ENCODE peak calls at places on chromosomes 7 and 10, in four cellular contexts. One of them, this sample, is unnamed.

GRCh38 chr7:124201768-124202349 is 169.0 kb upstream of the TMEM229A start:
- DNase-seq in body of pancreas: no peak
- DNase-seq in OCI-LY7: no peak
- DNase-seq in heart left ventricle: no peak
- DNase-seq in this sample: no peak

GRCh38 chr10:2049560-2049959 is 312.2 kb upstream of the ADARB2 start:
- DNase-seq in body of pancreas: no peak
- DNase-seq in heart left ventricle: no peak
- DNase-seq in OCI-LY7: no peak
- DNase-seq in this sample: no peak

GRCh38 chr10:85008493-85009181 is 680.2 kb downstream of the CCSER2 start:
- DNase-seq in OCI-LY7: no peak
- DNase-seq in body of pancreas: peak; percentile 48
- DNase-seq in heart left ventricle: no peak
- DNase-seq in this sample: no peak

GRCh38 chr7:118918556-118918955 is 694.1 kb downstream of the ANKRD7 start:
- DNase-seq in heart left ventricle: no peak
- DNase-seq in body of pancreas: no peak
- DNase-seq in OCI-LY7: peak; percentile 11
- DNase-seq in this sample: no peak

GRCh38 chr10:99906470-99906869 is 103.3 kb downstream of the DNMBP start:
- DNase-seq in body of pancreas: no peak
- DNase-seq in OCI-LY7: no peak
- DNase-seq in heart left ventricle: no peak
- DNase-seq in this sample: no peak

GRCh38 chr7:130387628-130388403 is 7.5 kb downstream of the CPA1 start:
- DNase-seq in heart left ventricle: no peak
- DNase-seq in OCI-LY7: no peak
- DNase-seq in body of pancreas: peak; percentile 53
- DNase-seq in this sample: no peak

GRCh38 chr7:46390042-46390441 is 469.0 kb upstream of the IGFBP3 start:
- DNase-seq in OCI-LY7: no peak
- DNase-seq in body of pancreas: no peak
- DNase-seq in heart left ventricle: no peak
- DNase-seq in this sample: no peak

GRCh38 chr7:141674702-141675101 is 27.3 kb downstream of the DENND11 start:
- DNase-seq in body of pancreas: no peak
- DNase-seq in OCI-LY7: peak; percentile 5
- DNase-seq in heart left ventricle: no peak
- DNase-seq in this sample: no peak

GRCh38 chr10:67308912-67309311 is 383.1 kb downstream of the LRRTM3 start:
- DNase-seq in OCI-LY7: no peak
- DNase-seq in body of pancreas: no peak
- DNase-seq in heart left ventricle: no peak
- DNase-seq in this sample: no peak

GRCh38 chr7:111877931-111878330 is 315.6 kb upstream of the IMMP2L start:
- DNase-seq in body of pancreas: no peak
- DNase-seq in OCI-LY7: no peak
- DNase-seq in heart left ventricle: no peak
- DNase-seq in this sample: no peak

DNA sequence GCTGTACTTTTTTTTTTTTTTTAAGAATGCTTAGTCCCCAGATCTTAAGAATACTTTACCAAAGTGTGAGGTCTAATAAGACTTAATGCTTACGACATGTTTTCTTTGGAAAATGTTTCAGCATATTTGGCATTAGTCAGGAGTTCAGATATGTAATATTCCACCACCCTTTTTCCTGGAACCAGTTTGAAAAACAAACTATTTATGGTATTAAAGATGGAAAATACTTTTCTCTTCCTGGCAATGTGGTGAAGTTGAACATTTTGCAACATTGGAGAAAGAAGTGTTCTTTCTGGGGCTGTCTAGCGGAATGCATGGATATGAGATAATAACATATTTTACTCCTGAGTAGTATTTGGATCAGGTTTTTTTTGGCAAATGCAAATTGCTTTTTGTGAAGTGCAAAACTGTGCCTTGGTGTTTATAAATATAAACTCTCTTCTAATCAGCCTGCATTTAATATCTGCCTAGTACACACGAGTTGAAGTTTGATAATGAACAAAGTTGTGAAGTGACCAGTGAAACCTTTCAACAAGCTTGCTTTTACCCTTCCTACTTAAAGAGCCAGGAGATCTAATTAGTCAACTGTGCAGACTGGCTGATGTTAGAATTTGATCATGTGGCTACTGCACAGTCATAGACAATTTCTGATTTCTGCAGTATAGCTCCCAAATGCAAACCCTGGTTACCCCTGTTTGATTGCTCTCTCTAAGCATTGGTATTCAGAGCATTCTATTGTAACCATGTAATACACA is 20.9 kb downstream of the MAP3K8 start:
- DNase-seq in heart left ventricle: no peak
- DNase-seq in body of pancreas: no peak
- DNase-seq in OCI-LY7: no peak
- DNase-seq in this sample: no peak
- H3K4me3 ChIP-seq in heart left ventricle: no peak overlapping the region
- H3K4me3 ChIP-seq in body of pancreas: no peak overlapping the region
- H3K4me3 ChIP-seq in OCI-LY7: no peak overlapping the region
- H3K4me3 ChIP-seq in this sample: no peak overlapping the region

DNA sequence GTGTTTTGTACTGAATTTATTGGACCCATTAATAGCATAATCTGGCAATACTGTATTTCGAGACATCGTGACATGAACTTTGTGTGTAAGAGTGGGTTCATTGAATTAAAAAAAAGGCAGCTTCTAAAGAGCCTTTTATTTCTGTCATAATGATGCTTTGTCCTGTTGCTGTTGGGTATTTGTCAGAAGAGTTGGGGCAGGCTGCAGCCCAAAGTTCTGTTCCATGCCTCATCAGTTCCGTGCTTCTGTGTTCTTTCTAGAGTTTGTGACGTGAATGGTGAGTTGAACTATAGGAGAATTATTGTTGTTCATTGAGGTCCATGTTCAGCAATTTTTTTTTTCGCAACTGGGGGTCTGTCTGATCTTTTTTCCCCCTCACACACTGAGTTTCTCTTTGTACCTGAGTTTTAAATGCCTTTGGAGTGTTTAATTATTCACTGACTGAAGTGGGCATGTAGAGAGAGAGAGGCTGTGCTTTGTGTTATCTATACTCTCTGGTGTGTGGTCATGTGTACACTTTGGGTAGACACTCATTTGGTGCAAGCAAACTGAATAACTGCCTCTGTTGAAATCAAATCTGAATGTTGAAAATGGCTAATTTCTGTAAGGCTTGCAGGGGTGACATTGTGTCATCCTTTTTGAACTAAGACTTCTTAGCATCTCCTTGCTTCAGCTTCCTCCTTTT is 69.8 kb downstream of the ADD3 start:
- DNase-seq in OCI-LY7: no peak
- DNase-seq in heart left ventricle: no peak
- DNase-seq in body of pancreas: no peak
- DNase-seq in this sample: no peak
- H3K4me1 ChIP-seq in OCI-LY7: peaks cover 58% of the 10 kb centered on the region
- H3K4me1 ChIP-seq in heart left ventricle: peaks cover 95% of the 10 kb centered on the region
- H3K4me1 ChIP-seq in body of pancreas: peaks cover 51% of the 10 kb centered on the region
- H3K4me1 ChIP-seq in this sample: peaks cover 87% of the 10 kb centered on the region

GRCh38 chr10:69217119-69217754 is 2.9 kb upstream of the HKDC1 start:
- DNase-seq in OCI-LY7: no peak
- DNase-seq in heart left ventricle: no peak
- DNase-seq in body of pancreas: no peak
- DNase-seq in this sample: no peak
- H3K27ac ChIP-seq in OCI-LY7: no peak overlapping the region
- H3K27ac ChIP-seq in heart left ventricle: no peak overlapping the region
- H3K27ac ChIP-seq in body of pancreas: peak overlapping the region; percentile 72
- H3K27ac ChIP-seq in this sample: no peak overlapping the region

GRCh38 chr7:104328308-104328969 is at the start of gene LHFPL3:
- DNase-seq in OCI-LY7: no peak
- DNase-seq in heart left ventricle: peak; percentile 59
- DNase-seq in body of pancreas: no peak
- DNase-seq in this sample: no peak
- H3K4me3 ChIP-seq in OCI-LY7: no peak within 1 kb of the TSS
- H3K4me3 ChIP-seq in heart left ventricle: no peak within 1 kb of the TSS
- H3K4me3 ChIP-seq in body of pancreas: no peak within 1 kb of the TSS
- H3K4me3 ChIP-seq in this sample: no peak within 1 kb of the TSS

DNA sequence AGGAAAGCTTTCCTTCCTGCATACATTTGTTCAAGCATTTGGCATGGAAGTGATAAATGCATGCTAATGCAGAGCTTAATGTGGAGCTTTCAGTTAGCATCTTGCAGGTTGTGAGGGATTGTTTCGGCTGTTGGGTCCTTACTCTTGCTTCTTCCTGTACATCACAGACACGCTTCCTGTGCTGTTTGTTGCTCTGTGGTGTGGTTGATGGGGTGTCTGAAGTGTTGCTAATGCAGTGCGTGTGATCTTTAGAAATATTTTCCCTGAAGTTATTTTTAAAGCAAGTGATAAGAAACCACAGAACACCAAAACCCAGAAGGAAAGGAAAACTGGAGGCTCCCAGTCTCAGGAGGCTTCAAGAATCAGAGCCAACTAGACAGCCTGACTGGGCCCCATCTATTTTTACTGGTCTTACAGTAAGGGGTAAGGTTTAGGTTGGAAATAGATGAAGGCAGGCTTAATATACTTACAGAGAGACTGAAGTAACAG is 143.1 kb downstream of the CHN2 start:
- DNase-seq in body of pancreas: no peak
- DNase-seq in heart left ventricle: no peak
- DNase-seq in OCI-LY7: no peak
- DNase-seq in this sample: no peak
- H3K4me1 ChIP-seq in body of pancreas: peaks cover 65% of the 10 kb centered on the region
- H3K4me1 ChIP-seq in heart left ventricle: peaks cover 22% of the 10 kb centered on the region
- H3K4me1 ChIP-seq in OCI-LY7: no peaks in the 10 kb centered on the region
- H3K4me1 ChIP-seq in this sample: no peaks in the 10 kb centered on the region

GRCh38 chr7:128164061-128164954 is 76.8 kb upstream of the LEP start:
- DNase-seq in body of pancreas: peak; percentile 35
- DNase-seq in heart left ventricle: no peak
- DNase-seq in OCI-LY7: no peak
- DNase-seq in this sample: no peak
- H3K27ac ChIP-seq in body of pancreas: peak overlapping the region; percentile 25
- H3K27ac ChIP-seq in heart left ventricle: no peak overlapping the region
- H3K27ac ChIP-seq in OCI-LY7: no peak overlapping the region
- H3K27ac ChIP-seq in this sample: no peak overlapping the region

DNA sequence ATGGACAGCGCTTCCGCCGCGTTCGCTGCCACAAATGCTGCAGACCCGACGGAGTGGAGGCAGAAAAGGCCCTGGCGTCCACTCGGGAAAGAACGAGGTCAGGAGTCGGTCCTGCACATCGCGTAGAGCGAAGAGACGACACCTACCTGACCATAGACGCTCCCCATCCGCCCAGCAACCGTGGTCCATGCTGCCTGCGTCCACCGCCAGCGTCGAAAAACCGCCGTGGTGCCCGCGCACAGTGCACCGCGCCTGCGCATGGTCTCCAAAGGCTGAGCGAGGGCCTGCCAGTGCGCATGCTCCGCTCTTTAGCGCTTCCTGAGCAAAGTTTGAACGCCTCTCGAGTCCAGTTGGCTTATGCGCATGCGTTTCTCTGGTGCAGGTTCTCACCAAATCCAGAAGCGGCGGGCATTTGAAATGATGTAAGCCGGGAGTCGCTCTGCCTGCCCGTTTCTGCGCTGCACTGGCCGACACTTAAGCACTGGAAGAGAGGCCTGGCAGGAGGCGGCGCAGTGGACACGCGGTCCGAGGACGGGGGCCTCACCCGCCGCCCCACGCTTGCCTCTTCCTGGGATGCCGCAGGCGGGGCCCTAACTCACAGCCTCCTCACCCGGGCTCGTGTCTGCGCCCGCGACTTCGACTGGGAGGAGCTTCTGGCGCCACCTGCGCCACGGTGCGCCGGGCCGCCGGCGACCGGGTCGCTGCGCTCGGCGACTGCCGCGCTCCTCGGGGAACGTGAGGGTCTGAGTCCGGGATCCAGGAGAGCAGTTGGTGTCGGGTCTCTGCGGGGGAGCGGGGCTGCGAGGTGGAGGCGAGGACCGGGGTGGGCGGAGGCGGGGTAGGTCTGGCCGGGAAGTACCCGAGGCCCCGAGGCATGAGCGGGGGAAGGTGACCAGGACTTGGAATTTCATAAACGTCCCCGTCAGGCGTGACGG is at the start of gene FAM24B:
- DNase-seq in body of pancreas: peak; percentile 97
- DNase-seq in heart left ventricle: peak; percentile 95
- DNase-seq in OCI-LY7: peak; percentile 93
- DNase-seq in this sample: peak; percentile 97
- H3K4me3 ChIP-seq in body of pancreas: peak within 1 kb of the TSS; percentile 8
- H3K4me3 ChIP-seq in heart left ventricle: peak within 1 kb of the TSS; percentile 62
- H3K4me3 ChIP-seq in OCI-LY7: peak within 1 kb of the TSS; percentile 79
- H3K4me3 ChIP-seq in this sample: peak within 1 kb of the TSS; percentile 95

GRCh38 chr7:79290841-79291497 is 162.5 kb downstream of the MAGI2 start:
- DNase-seq in body of pancreas: no peak
- DNase-seq in OCI-LY7: no peak
- DNase-seq in heart left ventricle: no peak
- DNase-seq in this sample: no peak
- H3K4me1 ChIP-seq in body of pancreas: no peaks in the 10 kb centered on the region
- H3K4me1 ChIP-seq in OCI-LY7: no peaks in the 10 kb centered on the region
- H3K4me1 ChIP-seq in heart left ventricle: no peaks in the 10 kb centered on the region
- H3K4me1 ChIP-seq in this sample: no peaks in the 10 kb centered on the region

GRCh38 chr7:732556-732955 is 5.5 kb upstream of the PRKAR1B start:
- DNase-seq in heart left ventricle: no peak
- DNase-seq in OCI-LY7: no peak
- DNase-seq in body of pancreas: no peak
- DNase-seq in this sample: no peak
- H3K27ac ChIP-seq in heart left ventricle: peak overlapping the region; percentile 68
- H3K27ac ChIP-seq in OCI-LY7: no peak overlapping the region
- H3K27ac ChIP-seq in body of pancreas: peak overlapping the region; percentile 35
- H3K27ac ChIP-seq in this sample: no peak overlapping the region

This sample was measured in CD4-positive, CD25-positive, alpha-beta regulatory T cell.